ENCODE peak calls at places on chromosome 22, in six cellular contexts. W is stomach, V is tibial nerve, R is type B pancreatic cell, Q is NCI-H1092 treated with DMSO at 0.1 percent for 48 hours, E is sciatic nerve. J is an unnamed sample.
A peak's percentile ranks its signal among the peaks of the same experiment; 100 is the strongest.

GRCh38 chr22:19663821-19664325 is 50.4 kb upstream of the SEPTIN5 start:
- DNase-seq in R (peak; percentile 59), Q (peak; percentile 85), W (no peak), E (no peak), V (no peak), J (no peak)

GRCh38 chr22:28989035-28989464 is 72.6 kb downstream of the C22orf31 start:
- DNase-seq in E (no peak), Q (no peak), V (no peak), R (no peak), W (no peak), J (no peak)

GRCh38 chr22:32655068-32655467 is 146.4 kb upstream of the TIMP3 start:
- DNase-seq in W (no peak), Q (no peak), V (no peak), E (no peak), R (no peak), J (no peak)

GRCh38 chr22:38135133-38135706 is 24.7 kb upstream of the BAIAP2L2 start:
- DNase-seq in V (no peak), Q (no peak), W (no peak), R (no peak), E (peak; percentile 34), J (no peak)

GRCh38 chr22:17217179-17217578 is 2.1 kb downstream of the ADA2 start:
- DNase-seq in V (no peak), R (no peak), Q (no peak), E (no peak), W (no peak), J (no peak)

GRCh38 chr22:29842740-29843139 is 4.7 kb upstream of the ASCC2 start:
- DNase-seq in E (no peak), R (no peak), Q (no peak), W (no peak), V (peak; percentile 20), J (no peak)

GRCh38 chr22:31162015-31162765 is 2.2 kb downstream of the RNF185 start:
- DNase-seq in W (no peak), E (no peak), V (no peak), R (no peak), Q (no peak), J (no peak)

GRCh38 chr22:17110791-17111550 is 10.2 kb downstream of the TMEM121B start:
- DNase-seq in E (no peak), R (no peak), W (no peak), Q (no peak), V (no peak), J (no peak)

GRCh38 chr22:38203090-38203810 is 1.5 kb downstream of the MAFF start:
- DNase-seq in E (peak; percentile 82), Q (no peak), V (no peak), R (peak; percentile 70), W (peak; percentile 85), J (no peak)

GRCh38 chr22:20567993-20568417 is 60.6 kb downstream of the MED15 start:
- DNase-seq in R (no peak), Q (no peak), V (no peak), W (no peak), E (no peak), J (no peak)

GRCh38 chr22:42608481-42609361 is 6.0 kb downstream of the POLDIP3 start:
- DNase-seq in W (no peak), V (no peak), E (no peak), Q (no peak), R (no peak), J (no peak)

GRCh38 chr22:36331912-36332622 is 55.7 kb downstream of the MYH9 start:
- DNase-seq in R (no peak), V (peak; percentile 71), E (peak; percentile 83), Q (peak; percentile 61), W (peak; percentile 69), J (no peak)

GRCh38 chr22:42644422-42645340 is 4.3 kb upstream of the ATP5MGL start:
- DNase-seq in R (no peak), Q (no peak), V (peak; percentile 57), W (peak; percentile 52), E (peak; percentile 84), J (no peak)

GRCh38 chr22:42905702-42906183 is 48.7 kb upstream of the ARFGAP3 start:
- DNase-seq in E (no peak), Q (peak; percentile 86), W (peak; percentile 87), V (no peak), R (no peak), J (no peak)

GRCh38 chr22:37427711-37428635 is 694 bp upstream of the ELFN2 start:
- DNase-seq in W (no peak), V (no peak), Q (no peak), R (no peak), E (no peak), J (no peak)

GRCh38 chr22:49199224-49199623 is 628.4 kb downstream of the BRD1 start:
- DNase-seq in W (no peak), E (peak; percentile 32), V (no peak), Q (no peak), R (peak; percentile 32), J (no peak)

GRCh38 chr22:22925146-22925794 is 37.7 kb downstream of the IGLL5 start:
- DNase-seq in Q (no peak), W (no peak), E (no peak), R (no peak), V (no peak), J (no peak)

GRCh38 chr22:48305726-48306235 is 1521.9 kb downstream of the BRD1 start:
- DNase-seq in E (no peak), W (no peak), R (no peak), Q (no peak), V (no peak), J (no peak)

GRCh38 chr22:23243006-23243573 is 62.8 kb downstream of the BCR start:
- DNase-seq in E (no peak), W (no peak), R (no peak), V (no peak), Q (no peak), J (no peak)

GRCh38 chr22:35986085-35986484 is 42.5 kb downstream of the RBFOX2 start:
- DNase-seq in Q (no peak), W (no peak), R (no peak), V (no peak), E (no peak), J (no peak)

GRCh38 chr22:24180316-24181087 is 785 bp upstream of the SUSD2 start:
- DNase-seq in R (no peak), Q (no peak), V (no peak), E (no peak), W (no peak), J (no peak)

GRCh38 chr22:23518381-23519187 is 61.5 kb downstream of the IGLL1 start:
- DNase-seq in W (no peak), E (no peak), R (no peak), Q (peak; percentile 58), V (no peak), J (no peak)

GRCh38 chr22:26496456-26496855 is 12.8 kb downstream of the SRRD start:
- DNase-seq in R (no peak), Q (no peak), E (no peak), V (no peak), W (no peak), J (no peak)

GRCh38 chr22:37749831-37750595 is 53.2 kb downstream of the TRIOBP start:
- DNase-seq in E (no peak), Q (no peak), W (no peak), R (no peak), V (no peak), J (no peak)

GRCh38 chr22:20885557-20886323 is 26.9 kb downstream of the SNAP29 start:
- DNase-seq in V (peak; percentile 67), E (peak; percentile 88), R (peak; percentile 74), W (peak; percentile 83), Q (peak; percentile 43), J (peak; percentile 93)

GRCh38 chr22:48357196-48357595 is 1470.5 kb downstream of the BRD1 start:
- DNase-seq in V (no peak), R (no peak), Q (no peak), W (no peak), E (no peak), J (no peak)

GRCh38 chr22:29049655-29050263 is 11.9 kb downstream of the C22orf31 start:
- DNase-seq in V (no peak), E (no peak), R (no peak), Q (no peak), W (peak; percentile 75), J (no peak)

GRCh38 chr22:35863432-35863831 is 145.8 kb downstream of the APOL5 start:
- DNase-seq in Q (no peak), W (no peak), V (no peak), E (no peak), R (no peak), J (no peak)

GRCh38 chr22:39943366-39943765 is 16.8 kb upstream of the TMA7B start:
- DNase-seq in W (no peak), V (no peak), R (no peak), E (no peak), Q (peak; percentile 29), J (no peak)

GRCh38 chr22:19041403-19042074 is 80.7 kb downstream of the DGCR2 start:
- DNase-seq in W (no peak), R (no peak), E (peak; percentile 42), V (no peak), Q (no peak), J (no peak)

GRCh38 chr22:37752189-37753061 is 55.3 kb upstream of the GCAT start:
- DNase-seq in W (peak; percentile 93), E (peak; percentile 91), V (peak; percentile 81), Q (peak; percentile 71), R (no peak), J (peak; percentile 96)

GRCh38 chr22:23270212-23270733 is 90.0 kb downstream of the BCR start:
- DNase-seq in R (no peak), W (no peak), V (no peak), Q (no peak), E (no peak), J (no peak)

GRCh38 chr22:27270818-27271510 is 530.6 kb downstream of the MN1 start:
- DNase-seq in W (no peak), E (no peak), Q (no peak), V (no peak), R (no peak), J (no peak)

GRCh38 chr22:48785792-48786678 is 1041.6 kb downstream of the BRD1 start:
- DNase-seq in R (no peak), V (no peak), W (no peak), Q (no peak), E (no peak), J (peak; percentile 90)

GRCh38 chr22:41237036-41237706 is 3.6 kb downstream of the CHADL start:
- DNase-seq in R (no peak), Q (no peak), W (no peak), E (no peak), V (no peak), J (no peak)

GRCh38 chr22:45290410-45290936 is 5.7 kb downstream of the UPK3A start:
- DNase-seq in Q (no peak), R (no peak), E (no peak), V (no peak), W (peak; percentile 38), J (no peak)

GRCh38 chr22:36029406-36029755 is 757 bp upstream of the RBFOX2 start:
- DNase-seq in W (no peak), V (no peak), Q (no peak), R (no peak), E (no peak), J (no peak)